ENCODE peak calls at places on chromosomes 1 and 21, in six cellular contexts. R is GM23338, N is hepatocyte, H is MM.1S, Q is PC-3, K is OCI-LY7. F is an unnamed sample.

GRCh38 chr1:228346731-228347130 is 59.9 kb downstream of the TRIM11 start:
- DNase-seq in H (no peak), K (no peak), Q (no peak), N (no peak), R (no peak), F (no peak)

GRCh38 chr1:192788184-192788583 is 20.7 kb upstream of the RGS2 start:
- DNase-seq in K (no peak), H (no peak), R (peak; percentile 26), N (peak; percentile 50), Q (peak; percentile 64), F (peak; percentile 97)

GRCh38 chr1:94543003-94543402 is 1.4 kb upstream of the F3 start:
- DNase-seq in K (no peak), Q (peak; percentile 75), H (no peak), R (no peak), N (no peak), F (peak; percentile 74)

GRCh38 chr1:202860744-202861419 is 28.1 kb downstream of the RABIF start:
- DNase-seq in N (peak; percentile 91), H (no peak), Q (peak; percentile 95), K (no peak), R (peak; percentile 97), F (peak; percentile 56)

GRCh38 chr21:43611598-43612369 is 47.5 kb downstream of the HSF2BP start:
- DNase-seq in Q (peak; percentile 77), R (peak; percentile 85), H (peak; percentile 91), N (peak; percentile 84), K (peak; percentile 64), F (peak; percentile 38)

GRCh38 chr1:20211511-20211931 is 25.2 kb upstream of the PLA2G2C start:
- DNase-seq in K (no peak), R (no peak), H (no peak), Q (peak; percentile 96), N (no peak), F (peak; percentile 84)

GRCh38 chr21:31476551-31477120 is 132.6 kb upstream of the TIAM1 start:
- DNase-seq in N (no peak), H (no peak), Q (no peak), R (no peak), K (no peak), F (peak; percentile 45)

GRCh38 chr1:171801395-171801990 is 20.0 kb downstream of the METTL13 start:
- DNase-seq in N (peak; percentile 70), K (peak; percentile 41), Q (peak; percentile 88), R (peak; percentile 91), H (peak; percentile 41), F (peak; percentile 67)

GRCh38 chr21:16305686-16306085 is 575.9 kb downstream of the USP25 start:
- DNase-seq in K (no peak), N (no peak), H (no peak), Q (no peak), R (no peak), F (peak; percentile 48)

GRCh38 chr1:15797614-15798390 is 9.6 kb downstream of the UQCRHL start:
- DNase-seq in Q (peak; percentile 31), K (no peak), H (no peak), R (no peak), N (no peak), F (peak; percentile 42)

GRCh38 chr1:207318072-207318619 is 3.3 kb upstream of the CD55 start:
- DNase-seq in K (no peak), H (no peak), N (no peak), Q (no peak), R (no peak), F (no peak)

GRCh38 chr1:218259800-218260199 is 25.3 kb upstream of the RRP15 start:
- DNase-seq in N (peak; percentile 17), H (peak; percentile 55), R (peak; percentile 75), K (peak; percentile 46), Q (peak; percentile 64), F (no peak)

GRCh38 chr21:29261555-29262540 is 36.9 kb upstream of the BACH1 start:
- DNase-seq in Q (peak; percentile 57), R (no peak), K (no peak), H (no peak), N (no peak), F (no peak)

GRCh38 chr1:31714442-31715096 is 10.8 kb upstream of the COL16A1 start:
- DNase-seq in R (peak; percentile 83), K (peak; percentile 63), H (peak; percentile 47), N (peak; percentile 89), Q (peak; percentile 57), F (peak; percentile 86)

GRCh38 chr1:8364528-8365442 is 46.9 kb downstream of the SLC45A1 start:
- DNase-seq in N (no peak), K (no peak), Q (no peak), H (no peak), R (no peak), F (no peak)

GRCh38 chr1:32337855-32338636 is 2.0 kb upstream of the MARCKSL1 start:
- DNase-seq in Q (peak; percentile 39), R (no peak), K (no peak), N (no peak), H (peak; percentile 80), F (no peak)

GRCh38 chr21:32742470-32742869 is 14.7 kb upstream of the SYNJ1 start:
- DNase-seq in N (peak; percentile 17), H (peak; percentile 19), Q (no peak), R (no peak), K (no peak), F (no peak)

GRCh38 chr1:201194046-201194445 is 3.4 kb downstream of the IGFN1 start:
- DNase-seq in H (no peak), N (no peak), R (no peak), K (no peak), Q (no peak), F (no peak)

GRCh38 chr1:156118175-156118868 is 3.8 kb downstream of the LMNA start:
- DNase-seq in K (no peak), H (no peak), R (no peak), N (peak; percentile 74), Q (peak; percentile 58), F (peak; percentile 79)

GRCh38 chr1:180288894-180289293 is 58.8 kb downstream of the LHX4 start:
- DNase-seq in R (no peak), N (no peak), Q (no peak), K (no peak), H (no peak), F (no peak)

GRCh38 chr1:19799233-19799876 is 361 bp downstream of the TMCO4 start:
- DNase-seq in K (peak; percentile 27), H (peak; percentile 62), Q (peak; percentile 49), R (peak; percentile 51), N (peak; percentile 89), F (peak; percentile 79)

GRCh38 chr1:210262167-210262896 is 29.7 kb downstream of the SERTAD4 start:
- DNase-seq in Q (peak; percentile 67), R (no peak), N (peak; percentile 52), K (no peak), H (no peak), F (peak; percentile 76)

GRCh38 chr1:22607154-22607553 is 29.3 kb upstream of the C1QA start:
- DNase-seq in N (no peak), Q (no peak), R (peak; percentile 57), K (no peak), H (no peak), F (no peak)

GRCh38 chr1:90713741-90714509 is 3.2 kb downstream of the BARHL2 start:
- DNase-seq in N (no peak), H (no peak), K (no peak), Q (no peak), R (peak; percentile 65), F (no peak)

GRCh38 chr21:35963920-35964451 is 96.3 kb downstream of the SETD4 start:
- DNase-seq in Q (no peak), H (no peak), K (no peak), N (no peak), R (peak; percentile 66), F (no peak)

GRCh38 chr1:109214695-109215623 is 1.2 kb downstream of the SARS1 start:
- DNase-seq in H (no peak), K (peak; percentile 93), R (peak; percentile 59), N (peak; percentile 66), Q (peak; percentile 54), F (peak; percentile 89)

GRCh38 chr1:7703321-7704213 is 67.5 kb upstream of the VAMP3 start:
- DNase-seq in Q (no peak), K (no peak), H (no peak), R (peak; percentile 82), N (peak; percentile 61), F (no peak)

GRCh38 chr21:36909901-36910561 is 56.4 kb downstream of the HLCS start:
- DNase-seq in Q (peak; percentile 99), H (no peak), R (no peak), K (no peak), N (peak; percentile 81), F (peak; percentile 97)

GRCh38 chr1:25431495-25432363 is 1.0 kb downstream of the MACO1 start:
- DNase-seq in N (no peak), Q (peak; percentile 19), K (no peak), H (no peak), R (no peak), F (peak; percentile 28)

GRCh38 chr1:174818014-174818616 is 181.6 kb upstream of the CACYBP start:
- DNase-seq in R (peak; percentile 6), K (no peak), Q (no peak), N (no peak), H (no peak), F (no peak)

GRCh38 chr1:174812656-174813055 is 187.1 kb upstream of the CACYBP start:
- DNase-seq in R (peak; percentile 30), K (no peak), Q (peak; percentile 6), H (no peak), N (peak; percentile 22), F (peak; percentile 24)

GRCh38 chr1:174815474-174815908 is 184.3 kb upstream of the CACYBP start:
- DNase-seq in H (peak; percentile 79), Q (no peak), K (peak; percentile 70), N (no peak), R (no peak), F (no peak)

GRCh38 chr1:174812026-174812425 is 187.7 kb upstream of the CACYBP start:
- DNase-seq in R (no peak), H (no peak), N (no peak), K (no peak), Q (no peak), F (no peak)

DNA sequence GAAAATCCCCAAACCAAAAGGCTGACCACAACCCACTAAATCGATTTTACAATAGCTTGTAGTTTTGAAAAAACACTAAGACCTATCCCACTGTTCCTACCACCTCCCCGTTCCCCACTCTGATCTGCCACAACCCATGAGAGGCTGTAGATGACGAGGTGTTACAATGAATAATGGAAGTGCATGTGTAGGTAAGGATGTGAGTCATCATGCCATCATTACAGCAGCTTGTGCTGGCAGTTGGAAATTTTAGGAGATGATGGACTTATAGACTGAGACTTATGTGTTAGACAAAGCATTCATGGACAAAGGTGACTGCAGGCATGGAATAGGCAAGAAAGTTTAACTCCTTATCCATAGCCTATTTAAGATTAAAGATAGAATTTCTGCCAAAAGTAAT is 184.7 kb upstream of the CACYBP start:
- DNase-seq in H (peak; percentile 22), R (no peak), K (peak; percentile 36), Q (peak; percentile 84), N (no peak), F (peak; percentile 75)
- H3K9me2 ChIP-seq in H (no peaks in the 10 kb centered on the region), R (no peaks in the 10 kb centered on the region), K (no peaks in the 10 kb centered on the region), Q (no peaks in the 10 kb centered on the region), N (no peaks in the 10 kb centered on the region), F (no peaks in the 10 kb centered on the region)

GRCh38 chr1:110482662-110483307 is 31.8 kb downstream of the PROK1 start:
- DNase-seq in R (peak; percentile 51), Q (no peak), H (no peak), N (no peak), K (no peak), F (no peak)
- H2AFZ ChIP-seq in R (peak overlapping the region; percentile 83), Q (no peak overlapping the region), H (no peak overlapping the region), N (no peak overlapping the region), K (no peak overlapping the region), F (no peak overlapping the region)

GRCh38 chr1:53061859-53062714 is at the start of gene PODN:
- DNase-seq in Q (no peak), R (peak; percentile 59), H (no peak), N (peak; percentile 48), K (no peak), F (peak; percentile 75)
- TF ChIP-seq EZH2phosphoT487 in Q (no peak), R (no peak), H (no peak), N (no peak), K (no peak), F (no peak)

GRCh38 chr1:10916311-10916710 is 96.1 kb upstream of the TARDBP start:
- DNase-seq in R (no peak), Q (no peak), N (no peak), H (no peak), K (no peak), F (no peak)
- H3K9me2 ChIP-seq in R (no peaks in the 10 kb centered on the region), Q (no peaks in the 10 kb centered on the region), N (no peaks in the 10 kb centered on the region), H (no peaks in the 10 kb centered on the region), K (no peaks in the 10 kb centered on the region), F (no peaks in the 10 kb centered on the region)

F was measured in GM23248.